ENCODE peak calls at places on chromosomes 13 and 19, in ten cellular contexts. S is T-helper 2 cell; X is activated naive CD8-positive, alpha-beta T cell treated with anti-CD3 and anti-CD28 coated beads, Interleukin-2, amount 50 U/mL, for 24 hours; Z is heart left ventricle; E is GDM1; P is T-cell; I is SHP77; F is AG04450; C is HS-27A; W is M059J. U is an unnamed sample.

GRCh38 chr19:4310247-4311121 is 6.1 kb downstream of the FSD1 start:
- DNase-seq in S (no peak), X (peak), Z (no peak), E (no peak), P (no peak), I (peak), F (no peak), C (no peak), W (no peak), U (no peak)

GRCh38 chr13:40146063-40146462 is 490.6 kb downstream of the COG6 start:
- DNase-seq in S (no peak), X (no peak), Z (no peak), E (no peak), P (no peak), I (no peak), F (no peak), C (no peak), W (no peak), U (no peak)

GRCh38 chr19:41821003-41821735 is 23.3 kb downstream of the LYPD4 start:
- DNase-seq in S (no peak), X (peak), Z (no peak), E (peak), P (peak), I (peak), F (no peak), C (peak), W (peak), U (peak)

GRCh38 chr19:50515168-50515561 is 1.5 kb upstream of the ASPDH start:
- DNase-seq in S (no peak), X (no peak), Z (no peak), E (no peak), P (no peak), I (no peak), F (no peak), C (no peak), W (no peak), U (no peak)

GRCh38 chr19:43699506-43700367 is 16.1 kb upstream of the IRGC start:
- DNase-seq in S (no peak), X (peak), Z (peak), E (no peak), P (no peak), I (no peak), F (no peak), C (no peak), W (peak), U (no peak)

GRCh38 chr19:39941615-39942507 is 7.4 kb upstream of the FCGBP start:
- DNase-seq in S (no peak), X (peak), Z (peak), E (peak), P (peak), I (no peak), F (no peak), C (no peak), W (peak), U (no peak)

GRCh38 chr19:15304140-15304705 is 28.1 kb downstream of the BRD4 start:
- DNase-seq in S (peak), X (no peak), Z (peak), E (no peak), P (no peak), I (no peak), F (no peak), C (no peak), W (no peak), U (no peak)

GRCh38 chr19:41993612-41994483 is at the start of gene ATP1A3:
- DNase-seq in S (peak), X (peak), Z (peak), E (peak), P (peak), I (peak), F (no peak), C (no peak), W (peak), U (peak)

GRCh38 chr19:1465191-1466016 is 13.6 kb downstream of the C19orf25 start:
- DNase-seq in S (no peak), X (peak), Z (no peak), E (no peak), P (no peak), I (no peak), F (no peak), C (no peak), W (no peak), U (no peak)

GRCh38 chr13:49954674-49955455 is 18.7 kb upstream of the SPRYD7 start:
- DNase-seq in S (no peak), X (no peak), Z (no peak), E (no peak), P (no peak), I (no peak), F (no peak), C (no peak), W (peak), U (no peak)

GRCh38 chr19:996051-996838 is 4.0 kb upstream of the GRIN3B start:
- DNase-seq in S (peak), X (peak), Z (no peak), E (no peak), P (peak), I (peak), F (no peak), C (no peak), W (peak), U (no peak)

GRCh38 chr13:110403721-110404120 is 96.6 kb downstream of the COL4A2 start:
- DNase-seq in S (no peak), X (no peak), Z (no peak), E (no peak), P (no peak), I (no peak), F (no peak), C (no peak), W (no peak), U (no peak)

GRCh38 chr13:113970810-113971470 is 2.9 kb downstream of the C13orf46 start:
- DNase-seq in S (no peak), X (no peak), Z (peak), E (no peak), P (no peak), I (no peak), F (peak), C (no peak), W (peak), U (no peak)

GRCh38 chr19:36209372-36209771 is 5.1 kb downstream of the ZNF565 start:
- DNase-seq in S (no peak), X (no peak), Z (no peak), E (no peak), P (no peak), I (no peak), F (no peak), C (no peak), W (no peak), U (no peak)

GRCh38 chr19:18520848-18521691 is 800 bp downstream of the ELL start:
- DNase-seq in S (no peak), X (peak), Z (peak), E (no peak), P (no peak), I (no peak), F (no peak), C (peak), W (no peak), U (no peak)

GRCh38 chr13:52406629-52407028 is 657 bp upstream of the THSD1 start:
- DNase-seq in S (no peak), X (no peak), Z (no peak), E (no peak), P (no peak), I (no peak), F (no peak), C (no peak), W (no peak), U (no peak)

GRCh38 chr13:44768233-44768632 is 192.1 kb upstream of the TSC22D1 start:
- DNase-seq in S (no peak), X (peak), Z (no peak), E (peak), P (peak), I (no peak), F (no peak), C (no peak), W (no peak), U (no peak)

GRCh38 chr13:108705031-108705430 is 75.6 kb downstream of the MYO16 start:
- DNase-seq in S (no peak), X (no peak), Z (no peak), E (no peak), P (no peak), I (no peak), F (no peak), C (no peak), W (no peak), U (no peak)

GRCh38 chr19:39199025-39199424 is 2.3 kb downstream of the NCCRP1 start:
- DNase-seq in S (no peak), X (no peak), Z (no peak), E (no peak), P (no peak), I (peak), F (peak), C (peak), W (peak), U (no peak)

GRCh38 chr19:31354919-31355318 is 5.7 kb upstream of the TSHZ3 start:
- DNase-seq in S (no peak), X (no peak), Z (no peak), E (no peak), P (no peak), I (no peak), F (no peak), C (no peak), W (no peak), U (no peak)

GRCh38 chr19:14769201-14769600 is 9.2 kb downstream of the ADGRE2 start:
- DNase-seq in S (no peak), X (no peak), Z (no peak), E (no peak), P (no peak), I (no peak), F (no peak), C (no peak), W (no peak), U (no peak)

GRCh38 chr13:45731455-45731854 is 29.3 kb downstream of the CBY2 start:
- DNase-seq in S (no peak), X (no peak), Z (no peak), E (no peak), P (no peak), I (no peak), F (no peak), C (no peak), W (no peak), U (no peak)

GRCh38 chr13:49561064-49561410 is 24.3 kb downstream of the RCBTB1 start:
- DNase-seq in S (no peak), X (no peak), Z (peak), E (no peak), P (no peak), I (no peak), F (no peak), C (no peak), W (no peak), U (no peak)

GRCh38 chr13:110600261-110600819 is 15.0 kb upstream of the NAXD start:
- DNase-seq in S (no peak), X (no peak), Z (no peak), E (no peak), P (no peak), I (no peak), F (no peak), C (no peak), W (no peak), U (no peak)

GRCh38 chr13:51802601-51803000 is 1.4 kb downstream of the DHRS12 start:
- DNase-seq in S (no peak), X (no peak), Z (no peak), E (no peak), P (no peak), I (no peak), F (no peak), C (no peak), W (no peak), U (no peak)

GRCh38 chr19:14550201-14550754 is 20.9 kb downstream of the TECR start:
- DNase-seq in S (no peak), X (no peak), Z (no peak), E (no peak), P (no peak), I (no peak), F (no peak), C (no peak), W (no peak), U (no peak)

GRCh38 chr19:518292-519231 is 11.3 kb downstream of the TPGS1 start:
- DNase-seq in S (peak), X (peak), Z (no peak), E (no peak), P (peak), I (no peak), F (no peak), C (no peak), W (no peak), U (no peak)

GRCh38 chr13:24777171-24777570 is 13.2 kb downstream of the RNF17 start:
- DNase-seq in S (no peak), X (no peak), Z (no peak), E (no peak), P (no peak), I (no peak), F (no peak), C (no peak), W (no peak), U (no peak)

GRCh38 chr13:109479991-109480696 is 306.2 kb downstream of the IRS2 start:
- DNase-seq in S (no peak), X (no peak), Z (no peak), E (no peak), P (no peak), I (peak), F (no peak), C (no peak), W (no peak), U (no peak)

GRCh38 chr13:19713186-19713965 is 69.4 kb downstream of the PSPC1 start:
- DNase-seq in S (no peak), X (no peak), Z (no peak), E (no peak), P (no peak), I (no peak), F (peak), C (no peak), W (peak), U (no peak)

GRCh38 chr19:9863759-9864158 is 28.6 kb downstream of the PIN1 start:
- DNase-seq in S (no peak), X (no peak), Z (no peak), E (no peak), P (no peak), I (no peak), F (no peak), C (no peak), W (no peak), U (no peak)

GRCh38 chr13:45786293-45786920 is 65.1 kb downstream of the SIAH3 start:
- DNase-seq in S (no peak), X (no peak), Z (peak), E (no peak), P (peak), I (no peak), F (no peak), C (no peak), W (peak), U (peak)

GRCh38 chr19:15025237-15025636 is 24.0 kb upstream of the CASP14 start:
- DNase-seq in S (no peak), X (no peak), Z (no peak), E (no peak), P (no peak), I (peak), F (no peak), C (no peak), W (peak), U (no peak)

GRCh38 chr13:28373803-28374202 is 121.1 kb downstream of the FLT1 start:
- DNase-seq in S (no peak), X (no peak), Z (no peak), E (no peak), P (no peak), I (no peak), F (no peak), C (no peak), W (no peak), U (no peak)

GRCh38 chr19:38056646-38057045 is 149.6 kb downstream of the SIPA1L3 start:
- DNase-seq in S (no peak), X (no peak), Z (no peak), E (no peak), P (no peak), I (no peak), F (no peak), C (no peak), W (no peak), U (no peak)

U was measured in NCI-H187.